ENCODE peak calls at places on chromosomes 16 and 17, in ten cellular contexts. One of them, this sample, is unnamed.

GRCh38 chr17:76382803-76383644 is 1.4 kb upstream of the SPHK1 start:
- DNase-seq in H9: peak; percentile 86
- DNase-seq in foreskin fibroblast: peak; percentile 78
- DNase-seq in NCI-H774: no peak
- DNase-seq in stimulated activated CD4-positive, alpha-beta T cell treated with anti-CD3 and anti-CD28 coated beads, Interleukin-2, amount 100 ng/mL, for 48 hours: peak; percentile 58
- DNase-seq in GDM1: no peak
- DNase-seq in fibroblast of lung: peak; percentile 39
- DNase-seq in stimulated activated naive B cell treated with anti-CD40 and anti-IgM and Interleukin-4, amounts not matched to agents 10 μg/mL and 1 μg/mL and 100 μg/mL, for 72 hours: peak; percentile 50
- DNase-seq in head of caudate nucleus: no peak
- DNase-seq in effector memory CD4-positive, alpha-beta T cell: peak; percentile 31
- DNase-seq in this sample: peak; percentile 79

GRCh38 chr17:42541041-42541833 is 5.2 kb downstream of the NAGLU start:
- DNase-seq in H9: no peak
- DNase-seq in foreskin fibroblast: no peak
- DNase-seq in NCI-H774: no peak
- DNase-seq in stimulated activated CD4-positive, alpha-beta T cell treated with anti-CD3 and anti-CD28 coated beads, Interleukin-2, amount 100 ng/mL, for 48 hours: no peak
- DNase-seq in GDM1: no peak
- DNase-seq in fibroblast of lung: no peak
- DNase-seq in stimulated activated naive B cell treated with anti-CD40 and anti-IgM and Interleukin-4, amounts not matched to agents 10 μg/mL and 1 μg/mL and 100 μg/mL, for 72 hours: no peak
- DNase-seq in head of caudate nucleus: no peak
- DNase-seq in effector memory CD4-positive, alpha-beta T cell: no peak
- DNase-seq in this sample: no peak

GRCh38 chr16:88343276-88343791 is 39.4 kb upstream of the ZNF469 start:
- DNase-seq in H9: no peak
- DNase-seq in foreskin fibroblast: no peak
- DNase-seq in NCI-H774: no peak
- DNase-seq in stimulated activated CD4-positive, alpha-beta T cell treated with anti-CD3 and anti-CD28 coated beads, Interleukin-2, amount 100 ng/mL, for 48 hours: no peak
- DNase-seq in GDM1: no peak
- DNase-seq in fibroblast of lung: no peak
- DNase-seq in stimulated activated naive B cell treated with anti-CD40 and anti-IgM and Interleukin-4, amounts not matched to agents 10 μg/mL and 1 μg/mL and 100 μg/mL, for 72 hours: no peak
- DNase-seq in head of caudate nucleus: no peak
- DNase-seq in effector memory CD4-positive, alpha-beta T cell: no peak
- DNase-seq in this sample: no peak

GRCh38 chr17:77944390-77945222 is 13.9 kb upstream of the TNRC6C start:
- DNase-seq in H9: no peak
- DNase-seq in foreskin fibroblast: peak; percentile 42
- DNase-seq in NCI-H774: no peak
- DNase-seq in stimulated activated CD4-positive, alpha-beta T cell treated with anti-CD3 and anti-CD28 coated beads, Interleukin-2, amount 100 ng/mL, for 48 hours: no peak
- DNase-seq in GDM1: no peak
- DNase-seq in fibroblast of lung: no peak
- DNase-seq in stimulated activated naive B cell treated with anti-CD40 and anti-IgM and Interleukin-4, amounts not matched to agents 10 μg/mL and 1 μg/mL and 100 μg/mL, for 72 hours: no peak
- DNase-seq in head of caudate nucleus: no peak
- DNase-seq in effector memory CD4-positive, alpha-beta T cell: no peak
- DNase-seq in this sample: no peak

GRCh38 chr16:54488729-54489128 is 202.1 kb upstream of the IRX3 start:
- DNase-seq in H9: no peak
- DNase-seq in foreskin fibroblast: no peak
- DNase-seq in NCI-H774: no peak
- DNase-seq in stimulated activated CD4-positive, alpha-beta T cell treated with anti-CD3 and anti-CD28 coated beads, Interleukin-2, amount 100 ng/mL, for 48 hours: no peak
- DNase-seq in GDM1: no peak
- DNase-seq in fibroblast of lung: no peak
- DNase-seq in stimulated activated naive B cell treated with anti-CD40 and anti-IgM and Interleukin-4, amounts not matched to agents 10 μg/mL and 1 μg/mL and 100 μg/mL, for 72 hours: no peak
- DNase-seq in head of caudate nucleus: no peak
- DNase-seq in effector memory CD4-positive, alpha-beta T cell: no peak
- DNase-seq in this sample: no peak

GRCh38 chr17:76138234-76138895 is 2.7 kb downstream of the FOXJ1 start:
- DNase-seq in H9: peak; percentile 66
- DNase-seq in foreskin fibroblast: no peak
- DNase-seq in NCI-H774: no peak
- DNase-seq in stimulated activated CD4-positive, alpha-beta T cell treated with anti-CD3 and anti-CD28 coated beads, Interleukin-2, amount 100 ng/mL, for 48 hours: no peak
- DNase-seq in GDM1: no peak
- DNase-seq in fibroblast of lung: no peak
- DNase-seq in stimulated activated naive B cell treated with anti-CD40 and anti-IgM and Interleukin-4, amounts not matched to agents 10 μg/mL and 1 μg/mL and 100 μg/mL, for 72 hours: no peak
- DNase-seq in head of caudate nucleus: peak; percentile 80
- DNase-seq in effector memory CD4-positive, alpha-beta T cell: no peak
- DNase-seq in this sample: no peak

GRCh38 chr17:1462164-1463112 is 6.4 kb upstream of the CRK start:
- DNase-seq in H9: no peak
- DNase-seq in foreskin fibroblast: no peak
- DNase-seq in NCI-H774: no peak
- DNase-seq in stimulated activated CD4-positive, alpha-beta T cell treated with anti-CD3 and anti-CD28 coated beads, Interleukin-2, amount 100 ng/mL, for 48 hours: no peak
- DNase-seq in GDM1: no peak
- DNase-seq in fibroblast of lung: no peak
- DNase-seq in stimulated activated naive B cell treated with anti-CD40 and anti-IgM and Interleukin-4, amounts not matched to agents 10 μg/mL and 1 μg/mL and 100 μg/mL, for 72 hours: no peak
- DNase-seq in head of caudate nucleus: no peak
- DNase-seq in effector memory CD4-positive, alpha-beta T cell: no peak
- DNase-seq in this sample: no peak

GRCh38 chr17:54901230-54901847 is 687 bp downstream of the TOM1L1 start:
- DNase-seq in H9: peak; percentile 34
- DNase-seq in foreskin fibroblast: peak; percentile 76
- DNase-seq in NCI-H774: no peak
- DNase-seq in stimulated activated CD4-positive, alpha-beta T cell treated with anti-CD3 and anti-CD28 coated beads, Interleukin-2, amount 100 ng/mL, for 48 hours: no peak
- DNase-seq in GDM1: no peak
- DNase-seq in fibroblast of lung: peak; percentile 68
- DNase-seq in stimulated activated naive B cell treated with anti-CD40 and anti-IgM and Interleukin-4, amounts not matched to agents 10 μg/mL and 1 μg/mL and 100 μg/mL, for 72 hours: no peak
- DNase-seq in head of caudate nucleus: no peak
- DNase-seq in effector memory CD4-positive, alpha-beta T cell: no peak
- DNase-seq in this sample: peak; percentile 48

GRCh38 chr16:732332-732731 is 5.4 kb downstream of the HAGHL start:
- DNase-seq in H9: no peak
- DNase-seq in foreskin fibroblast: no peak
- DNase-seq in NCI-H774: no peak
- DNase-seq in stimulated activated CD4-positive, alpha-beta T cell treated with anti-CD3 and anti-CD28 coated beads, Interleukin-2, amount 100 ng/mL, for 48 hours: no peak
- DNase-seq in GDM1: no peak
- DNase-seq in fibroblast of lung: no peak
- DNase-seq in stimulated activated naive B cell treated with anti-CD40 and anti-IgM and Interleukin-4, amounts not matched to agents 10 μg/mL and 1 μg/mL and 100 μg/mL, for 72 hours: no peak
- DNase-seq in head of caudate nucleus: no peak
- DNase-seq in effector memory CD4-positive, alpha-beta T cell: no peak
- DNase-seq in this sample: no peak

GRCh38 chr17:46191332-46192210 is 1.7 kb downstream of the KANSL1 start:
- DNase-seq in H9: peak; percentile 62
- DNase-seq in foreskin fibroblast: peak; percentile 45
- DNase-seq in NCI-H774: peak; percentile 44
- DNase-seq in stimulated activated CD4-positive, alpha-beta T cell treated with anti-CD3 and anti-CD28 coated beads, Interleukin-2, amount 100 ng/mL, for 48 hours: no peak
- DNase-seq in GDM1: no peak
- DNase-seq in fibroblast of lung: peak; percentile 42
- DNase-seq in stimulated activated naive B cell treated with anti-CD40 and anti-IgM and Interleukin-4, amounts not matched to agents 10 μg/mL and 1 μg/mL and 100 μg/mL, for 72 hours: no peak
- DNase-seq in head of caudate nucleus: no peak
- DNase-seq in effector memory CD4-positive, alpha-beta T cell: no peak
- DNase-seq in this sample: peak; percentile 55

GRCh38 chr17:42456223-42457106 is 2.2 kb upstream of the ATP6V0A1 start:
- DNase-seq in H9: no peak
- DNase-seq in foreskin fibroblast: peak; percentile 71
- DNase-seq in NCI-H774: no peak
- DNase-seq in stimulated activated CD4-positive, alpha-beta T cell treated with anti-CD3 and anti-CD28 coated beads, Interleukin-2, amount 100 ng/mL, for 48 hours: no peak
- DNase-seq in GDM1: peak; percentile 70
- DNase-seq in fibroblast of lung: peak; percentile 91
- DNase-seq in stimulated activated naive B cell treated with anti-CD40 and anti-IgM and Interleukin-4, amounts not matched to agents 10 μg/mL and 1 μg/mL and 100 μg/mL, for 72 hours: no peak
- DNase-seq in head of caudate nucleus: no peak
- DNase-seq in effector memory CD4-positive, alpha-beta T cell: peak; percentile 7
- DNase-seq in this sample: peak; percentile 90

GRCh38 chr17:77645441-77646430 is 312.8 kb upstream of the TNRC6C start:
- DNase-seq in H9: peak; percentile 25
- DNase-seq in foreskin fibroblast: peak; percentile 16
- DNase-seq in NCI-H774: no peak
- DNase-seq in stimulated activated CD4-positive, alpha-beta T cell treated with anti-CD3 and anti-CD28 coated beads, Interleukin-2, amount 100 ng/mL, for 48 hours: peak; percentile 37
- DNase-seq in GDM1: no peak
- DNase-seq in fibroblast of lung: peak; percentile 15
- DNase-seq in stimulated activated naive B cell treated with anti-CD40 and anti-IgM and Interleukin-4, amounts not matched to agents 10 μg/mL and 1 μg/mL and 100 μg/mL, for 72 hours: no peak
- DNase-seq in head of caudate nucleus: no peak
- DNase-seq in effector memory CD4-positive, alpha-beta T cell: peak; percentile 33
- DNase-seq in this sample: peak; percentile 5

GRCh38 chr16:89275837-89276720 is 58.6 kb downstream of the ZNF778 start:
- DNase-seq in H9: no peak
- DNase-seq in foreskin fibroblast: no peak
- DNase-seq in NCI-H774: no peak
- DNase-seq in stimulated activated CD4-positive, alpha-beta T cell treated with anti-CD3 and anti-CD28 coated beads, Interleukin-2, amount 100 ng/mL, for 48 hours: no peak
- DNase-seq in GDM1: no peak
- DNase-seq in fibroblast of lung: no peak
- DNase-seq in stimulated activated naive B cell treated with anti-CD40 and anti-IgM and Interleukin-4, amounts not matched to agents 10 μg/mL and 1 μg/mL and 100 μg/mL, for 72 hours: no peak
- DNase-seq in head of caudate nucleus: no peak
- DNase-seq in effector memory CD4-positive, alpha-beta T cell: no peak
- DNase-seq in this sample: no peak

GRCh38 chr17:67532326-67532871 is 155.3 kb downstream of the PITPNC1 start:
- DNase-seq in H9: peak; percentile 26
- DNase-seq in foreskin fibroblast: no peak
- DNase-seq in NCI-H774: no peak
- DNase-seq in stimulated activated CD4-positive, alpha-beta T cell treated with anti-CD3 and anti-CD28 coated beads, Interleukin-2, amount 100 ng/mL, for 48 hours: no peak
- DNase-seq in GDM1: no peak
- DNase-seq in fibroblast of lung: peak; percentile 40
- DNase-seq in stimulated activated naive B cell treated with anti-CD40 and anti-IgM and Interleukin-4, amounts not matched to agents 10 μg/mL and 1 μg/mL and 100 μg/mL, for 72 hours: no peak
- DNase-seq in head of caudate nucleus: no peak
- DNase-seq in effector memory CD4-positive, alpha-beta T cell: no peak
- DNase-seq in this sample: no peak

GRCh38 chr16:14202697-14203096 is 131.6 kb downstream of the MRTFB start:
- DNase-seq in H9: no peak
- DNase-seq in foreskin fibroblast: peak; percentile 32
- DNase-seq in NCI-H774: peak; percentile 89
- DNase-seq in stimulated activated CD4-positive, alpha-beta T cell treated with anti-CD3 and anti-CD28 coated beads, Interleukin-2, amount 100 ng/mL, for 48 hours: no peak
- DNase-seq in GDM1: no peak
- DNase-seq in fibroblast of lung: peak; percentile 19
- DNase-seq in stimulated activated naive B cell treated with anti-CD40 and anti-IgM and Interleukin-4, amounts not matched to agents 10 μg/mL and 1 μg/mL and 100 μg/mL, for 72 hours: no peak
- DNase-seq in head of caudate nucleus: no peak
- DNase-seq in effector memory CD4-positive, alpha-beta T cell: no peak
- DNase-seq in this sample: peak; percentile 14

GRCh38 chr17:68462381-68463210 is 5.3 kb upstream of the WIPI1 start:
- DNase-seq in H9: peak; percentile 84
- DNase-seq in foreskin fibroblast: peak; percentile 89
- DNase-seq in NCI-H774: peak; percentile 96
- DNase-seq in stimulated activated CD4-positive, alpha-beta T cell treated with anti-CD3 and anti-CD28 coated beads, Interleukin-2, amount 100 ng/mL, for 48 hours: peak; percentile 62
- DNase-seq in GDM1: peak; percentile 74
- DNase-seq in fibroblast of lung: peak; percentile 88
- DNase-seq in stimulated activated naive B cell treated with anti-CD40 and anti-IgM and Interleukin-4, amounts not matched to agents 10 μg/mL and 1 μg/mL and 100 μg/mL, for 72 hours: peak; percentile 61
- DNase-seq in head of caudate nucleus: no peak
- DNase-seq in effector memory CD4-positive, alpha-beta T cell: peak; percentile 47
- DNase-seq in this sample: peak; percentile 90

GRCh38 chr17:50573866-50574571 is 13.5 kb downstream of the CACNA1G start:
- DNase-seq in H9: no peak
- DNase-seq in foreskin fibroblast: no peak
- DNase-seq in NCI-H774: no peak
- DNase-seq in stimulated activated CD4-positive, alpha-beta T cell treated with anti-CD3 and anti-CD28 coated beads, Interleukin-2, amount 100 ng/mL, for 48 hours: no peak
- DNase-seq in GDM1: no peak
- DNase-seq in fibroblast of lung: no peak
- DNase-seq in stimulated activated naive B cell treated with anti-CD40 and anti-IgM and Interleukin-4, amounts not matched to agents 10 μg/mL and 1 μg/mL and 100 μg/mL, for 72 hours: no peak
- DNase-seq in head of caudate nucleus: no peak
- DNase-seq in effector memory CD4-positive, alpha-beta T cell: no peak
- DNase-seq in this sample: no peak

GRCh38 chr17:50815400-50815799 is 20.0 kb upstream of the WFIKKN2 start:
- DNase-seq in H9: no peak
- DNase-seq in foreskin fibroblast: no peak
- DNase-seq in NCI-H774: no peak
- DNase-seq in stimulated activated CD4-positive, alpha-beta T cell treated with anti-CD3 and anti-CD28 coated beads, Interleukin-2, amount 100 ng/mL, for 48 hours: no peak
- DNase-seq in GDM1: no peak
- DNase-seq in fibroblast of lung: no peak
- DNase-seq in stimulated activated naive B cell treated with anti-CD40 and anti-IgM and Interleukin-4, amounts not matched to agents 10 μg/mL and 1 μg/mL and 100 μg/mL, for 72 hours: no peak
- DNase-seq in head of caudate nucleus: no peak
- DNase-seq in effector memory CD4-positive, alpha-beta T cell: no peak
- DNase-seq in this sample: no peak

GRCh38 chr17:75707096-75707720 is 14.1 kb upstream of the ITGB4 start:
- DNase-seq in H9: no peak
- DNase-seq in foreskin fibroblast: peak; percentile 46
- DNase-seq in NCI-H774: no peak
- DNase-seq in stimulated activated CD4-positive, alpha-beta T cell treated with anti-CD3 and anti-CD28 coated beads, Interleukin-2, amount 100 ng/mL, for 48 hours: no peak
- DNase-seq in GDM1: no peak
- DNase-seq in fibroblast of lung: peak; percentile 28
- DNase-seq in stimulated activated naive B cell treated with anti-CD40 and anti-IgM and Interleukin-4, amounts not matched to agents 10 μg/mL and 1 μg/mL and 100 μg/mL, for 72 hours: no peak
- DNase-seq in head of caudate nucleus: no peak
- DNase-seq in effector memory CD4-positive, alpha-beta T cell: no peak
- DNase-seq in this sample: peak; percentile 63

GRCh38 chr16:57826706-57827625 is 24.7 kb upstream of the KIFC3 start:
- DNase-seq in H9: no peak
- DNase-seq in foreskin fibroblast: peak; percentile 10
- DNase-seq in NCI-H774: no peak
- DNase-seq in stimulated activated CD4-positive, alpha-beta T cell treated with anti-CD3 and anti-CD28 coated beads, Interleukin-2, amount 100 ng/mL, for 48 hours: no peak
- DNase-seq in GDM1: no peak
- DNase-seq in fibroblast of lung: no peak
- DNase-seq in stimulated activated naive B cell treated with anti-CD40 and anti-IgM and Interleukin-4, amounts not matched to agents 10 μg/mL and 1 μg/mL and 100 μg/mL, for 72 hours: no peak
- DNase-seq in head of caudate nucleus: no peak
- DNase-seq in effector memory CD4-positive, alpha-beta T cell: no peak
- DNase-seq in this sample: no peak

GRCh38 chr17:56176101-56176500 is 22.8 kb downstream of the ANKFN1 start:
- DNase-seq in H9: no peak
- DNase-seq in foreskin fibroblast: no peak
- DNase-seq in NCI-H774: no peak
- DNase-seq in stimulated activated CD4-positive, alpha-beta T cell treated with anti-CD3 and anti-CD28 coated beads, Interleukin-2, amount 100 ng/mL, for 48 hours: no peak
- DNase-seq in GDM1: no peak
- DNase-seq in fibroblast of lung: no peak
- DNase-seq in stimulated activated naive B cell treated with anti-CD40 and anti-IgM and Interleukin-4, amounts not matched to agents 10 μg/mL and 1 μg/mL and 100 μg/mL, for 72 hours: no peak
- DNase-seq in head of caudate nucleus: no peak
- DNase-seq in effector memory CD4-positive, alpha-beta T cell: no peak
- DNase-seq in this sample: no peak

GRCh38 chr16:1964046-1964505 is 550 bp downstream of the RPS2 start:
- DNase-seq in H9: no peak
- DNase-seq in foreskin fibroblast: peak; percentile 54
- DNase-seq in NCI-H774: no peak
- DNase-seq in stimulated activated CD4-positive, alpha-beta T cell treated with anti-CD3 and anti-CD28 coated beads, Interleukin-2, amount 100 ng/mL, for 48 hours: peak; percentile 46
- DNase-seq in GDM1: no peak
- DNase-seq in fibroblast of lung: peak; percentile 34
- DNase-seq in stimulated activated naive B cell treated with anti-CD40 and anti-IgM and Interleukin-4, amounts not matched to agents 10 μg/mL and 1 μg/mL and 100 μg/mL, for 72 hours: no peak
- DNase-seq in head of caudate nucleus: no peak
- DNase-seq in effector memory CD4-positive, alpha-beta T cell: peak; percentile 31
- DNase-seq in this sample: peak; percentile 43

GRCh38 chr17:75228305-75228704 is 22.8 kb downstream of the NUP85 start:
- DNase-seq in H9: no peak
- DNase-seq in foreskin fibroblast: no peak
- DNase-seq in NCI-H774: no peak
- DNase-seq in stimulated activated CD4-positive, alpha-beta T cell treated with anti-CD3 and anti-CD28 coated beads, Interleukin-2, amount 100 ng/mL, for 48 hours: no peak
- DNase-seq in GDM1: no peak
- DNase-seq in fibroblast of lung: no peak
- DNase-seq in stimulated activated naive B cell treated with anti-CD40 and anti-IgM and Interleukin-4, amounts not matched to agents 10 μg/mL and 1 μg/mL and 100 μg/mL, for 72 hours: no peak
- DNase-seq in head of caudate nucleus: no peak
- DNase-seq in effector memory CD4-positive, alpha-beta T cell: no peak
- DNase-seq in this sample: no peak

GRCh38 chr17:77329741-77330531 is 189.2 kb downstream of the SEC14L1 start:
- DNase-seq in H9: peak; percentile 32
- DNase-seq in foreskin fibroblast: no peak
- DNase-seq in NCI-H774: no peak
- DNase-seq in stimulated activated CD4-positive, alpha-beta T cell treated with anti-CD3 and anti-CD28 coated beads, Interleukin-2, amount 100 ng/mL, for 48 hours: no peak
- DNase-seq in GDM1: no peak
- DNase-seq in fibroblast of lung: no peak
- DNase-seq in stimulated activated naive B cell treated with anti-CD40 and anti-IgM and Interleukin-4, amounts not matched to agents 10 μg/mL and 1 μg/mL and 100 μg/mL, for 72 hours: no peak
- DNase-seq in head of caudate nucleus: peak; percentile 22
- DNase-seq in effector memory CD4-positive, alpha-beta T cell: no peak
- DNase-seq in this sample: no peak

GRCh38 chr17:81553616-81554181 is 1.5 kb upstream of the FAAP100 start:
- DNase-seq in H9: no peak
- DNase-seq in foreskin fibroblast: peak; percentile 95
- DNase-seq in NCI-H774: peak; percentile 47
- DNase-seq in stimulated activated CD4-positive, alpha-beta T cell treated with anti-CD3 and anti-CD28 coated beads, Interleukin-2, amount 100 ng/mL, for 48 hours: no peak
- DNase-seq in GDM1: peak; percentile 23
- DNase-seq in fibroblast of lung: peak; percentile 94
- DNase-seq in stimulated activated naive B cell treated with anti-CD40 and anti-IgM and Interleukin-4, amounts not matched to agents 10 μg/mL and 1 μg/mL and 100 μg/mL, for 72 hours: no peak
- DNase-seq in head of caudate nucleus: no peak
- DNase-seq in effector memory CD4-positive, alpha-beta T cell: no peak
- DNase-seq in this sample: peak; percentile 97

GRCh38 chr16:15950167-15950854 is 895 bp downstream of the ABCC1 start:
- DNase-seq in H9: no peak
- DNase-seq in foreskin fibroblast: peak; percentile 63
- DNase-seq in NCI-H774: no peak
- DNase-seq in stimulated activated CD4-positive, alpha-beta T cell treated with anti-CD3 and anti-CD28 coated beads, Interleukin-2, amount 100 ng/mL, for 48 hours: peak; percentile 22
- DNase-seq in GDM1: no peak
- DNase-seq in fibroblast of lung: peak; percentile 47
- DNase-seq in stimulated activated naive B cell treated with anti-CD40 and anti-IgM and Interleukin-4, amounts not matched to agents 10 μg/mL and 1 μg/mL and 100 μg/mL, for 72 hours: peak; percentile 37
- DNase-seq in head of caudate nucleus: no peak
- DNase-seq in effector memory CD4-positive, alpha-beta T cell: peak; percentile 47
- DNase-seq in this sample: peak; percentile 55

GRCh38 chr16:86392751-86393150 is 117.6 kb upstream of the FOXF1 start:
- DNase-seq in H9: no peak
- DNase-seq in foreskin fibroblast: peak; percentile 41
- DNase-seq in NCI-H774: no peak
- DNase-seq in stimulated activated CD4-positive, alpha-beta T cell treated with anti-CD3 and anti-CD28 coated beads, Interleukin-2, amount 100 ng/mL, for 48 hours: no peak
- DNase-seq in GDM1: no peak
- DNase-seq in fibroblast of lung: no peak
- DNase-seq in stimulated activated naive B cell treated with anti-CD40 and anti-IgM and Interleukin-4, amounts not matched to agents 10 μg/mL and 1 μg/mL and 100 μg/mL, for 72 hours: no peak
- DNase-seq in head of caudate nucleus: no peak
- DNase-seq in effector memory CD4-positive, alpha-beta T cell: no peak
- DNase-seq in this sample: peak; percentile 59

GRCh38 chr17:49583889-49584288 is 8.2 kb downstream of the NXPH3 start:
- DNase-seq in H9: no peak
- DNase-seq in foreskin fibroblast: peak; percentile 29
- DNase-seq in NCI-H774: no peak
- DNase-seq in stimulated activated CD4-positive, alpha-beta T cell treated with anti-CD3 and anti-CD28 coated beads, Interleukin-2, amount 100 ng/mL, for 48 hours: no peak
- DNase-seq in GDM1: no peak
- DNase-seq in fibroblast of lung: no peak
- DNase-seq in stimulated activated naive B cell treated with anti-CD40 and anti-IgM and Interleukin-4, amounts not matched to agents 10 μg/mL and 1 μg/mL and 100 μg/mL, for 72 hours: no peak
- DNase-seq in head of caudate nucleus: no peak
- DNase-seq in effector memory CD4-positive, alpha-beta T cell: no peak
- DNase-seq in this sample: no peak

This sample was measured in cardiac fibroblast.